ENCODE peak calls at places on chromosomes 4 and X, in six cellular contexts. J, X, Q, T, M and I are unnamed samples. For H3K4me1, the result is how much of the 10 kb centered on the place peaks cover.

GRCh38 chr4:181752516-181752915 is 490.7 kb upstream of the TENM3 start:
- DNase-seq in Q (no peak), J (no peak), X (no peak), T (no peak), M (no peak), I (no peak)

GRCh38 chrX:136814847-136815634 is 34.3 kb upstream of the ARHGEF6 start:
- DNase-seq in X (no peak), Q (no peak), M (no peak), T (no peak), J (peak), I (no peak)

GRCh38 chrX:23857935-23858334 is 49.8 kb downstream of the APOO start:
- DNase-seq in M (no peak), J (no peak), Q (no peak), T (no peak), X (no peak), I (no peak)

GRCh38 chrX:153804100-153804595 is 9.7 kb downstream of the SSR4 start:
- DNase-seq in J (no peak), M (no peak), T (no peak), X (no peak), Q (no peak), I (no peak)

GRCh38 chr4:36187723-36188333 is 56.5 kb downstream of the ARAP2 start:
- DNase-seq in X (no peak), J (no peak), T (no peak), Q (peak), M (no peak), I (no peak)

GRCh38 chrX:31871989-31872388 is 800.1 kb upstream of the FTHL17 start:
- DNase-seq in T (no peak), X (peak), J (no peak), Q (no peak), M (no peak), I (no peak)

GRCh38 chrX:109638158-109638557 is 13.2 kb upstream of the KCNE5 start:
- DNase-seq in T (no peak), Q (no peak), M (no peak), X (no peak), J (no peak), I (no peak)

GRCh38 chr4:15130441-15130840 is 128.2 kb downstream of the CPEB2 start:
- DNase-seq in Q (no peak), J (no peak), M (no peak), X (peak), T (no peak), I (no peak)

GRCh38 chr4:16544251-16544721 is 318.0 kb upstream of the TAPT1 start:
- DNase-seq in T (peak), X (no peak), Q (no peak), J (no peak), M (no peak), I (peak)

GRCh38 chr4:25921922-25922321 is 7.9 kb downstream of the SMIM20 start:
- DNase-seq in Q (no peak), T (no peak), M (no peak), J (no peak), X (no peak), I (no peak)

GRCh38 chrX:134460861-134461218 is 875 bp downstream of the HPRT1 start:
- DNase-seq in X (no peak), J (no peak), T (no peak), Q (peak), M (no peak), I (no peak)

GRCh38 chrX:138756234-138756633 is 44.7 kb upstream of the FGF13 start:
- DNase-seq in X (peak), J (no peak), M (peak), T (peak), Q (no peak), I (peak)

GRCh38 chr4:170278481-170278880 is 188.7 kb upstream of the AADAT start:
- DNase-seq in J (no peak), Q (no peak), M (no peak), T (no peak), X (no peak), I (no peak)

GRCh38 chr4:148986951-148987350 is 544.7 kb upstream of the NR3C2 start:
- DNase-seq in J (no peak), Q (no peak), T (no peak), X (no peak), M (no peak), I (no peak)

GRCh38 chr4:156109943-156110925 is 156.6 kb upstream of the CTSO start:
- DNase-seq in J (no peak), Q (no peak), M (no peak), T (no peak), X (no peak), I (no peak)

GRCh38 chr4:106315476-106315967 is 487 bp downstream of the TBCK start:
- DNase-seq in X (no peak), M (peak), J (no peak), Q (peak), T (no peak), I (no peak)

GRCh38 chrX:53265771-53266170 is 15.6 kb downstream of the IQSEC2 start:
- DNase-seq in J (no peak), X (no peak), Q (no peak), M (no peak), T (no peak), I (no peak)

GRCh38 chr4:108172780-108173598 is 4.3 kb upstream of the LEF1 start:
- DNase-seq in J (no peak), Q (peak), M (peak), T (no peak), X (peak), I (peak)

GRCh38 chr4:121034010-121034409 is 38.3 kb downstream of the NDNF start:
- DNase-seq in X (peak), Q (no peak), T (no peak), J (peak), M (no peak), I (no peak)

GRCh38 chrX:22063284-22063683 is 31.2 kb downstream of the PHEX start:
- DNase-seq in X (no peak), Q (peak), T (no peak), J (no peak), M (no peak), I (no peak)

GRCh38 chr4:87679449-87680169 is 29.5 kb downstream of the DMP1 start:
- DNase-seq in X (peak), Q (peak), T (peak), M (peak), J (no peak), I (no peak)

GRCh38 chrX:45747905-45748304 is 547.2 kb upstream of the DIPK2B start:
- DNase-seq in T (no peak), M (no peak), Q (no peak), J (no peak), X (peak), I (no peak)

GRCh38 chrX:19593684-19594083 is 78.4 kb upstream of the MAP3K15 start:
- DNase-seq in T (no peak), J (no peak), M (no peak), X (no peak), Q (peak), I (no peak)

GRCh38 chr4:182022899-182023298 is 220.3 kb upstream of the TENM3 start:
- DNase-seq in Q (no peak), M (no peak), T (no peak), X (no peak), J (no peak), I (no peak)

GRCh38 chrX:117458243-117458968 is 658.2 kb downstream of the KLHL13 start:
- DNase-seq in M (no peak), X (no peak), Q (no peak), J (no peak), T (no peak), I (no peak)

GRCh38 chrX:106912864-106913263 is 7.3 kb upstream of the CLDN2 start:
- DNase-seq in M (no peak), T (no peak), J (no peak), Q (no peak), X (no peak), I (no peak)

GRCh38 chrX:44621088-44621487 is 78.4 kb upstream of the FUNDC1 start:
- DNase-seq in T (no peak), M (peak), X (no peak), Q (no peak), J (no peak), I (no peak)

GRCh38 chrX:2627272-2627867 is 63.7 kb upstream of the CD99 start:
- DNase-seq in M (peak), T (no peak), X (peak), J (no peak), Q (peak), I (no peak)

GRCh38 chrX:25156323-25156722 is 140.6 kb upstream of the ARX start:
- DNase-seq in T (no peak), M (no peak), J (no peak), X (no peak), Q (no peak), I (no peak)

GRCh38 chr4:121192500-121192899 is 28.4 kb upstream of the TNIP3 start:
- DNase-seq in M (no peak), X (no peak), J (no peak), T (no peak), Q (peak), I (no peak)

GRCh38 chr4:128601992-128602695 is 207.4 kb upstream of the JADE1 start:
- DNase-seq in M (no peak), J (no peak), Q (no peak), T (peak), X (peak), I (peak)

GRCh38 chrX:37685452-37686347 is at the start of gene XK:
- DNase-seq in M (peak), T (peak), X (peak), J (peak), Q (no peak), I (peak)

GRCh38 chr4:26452565-26453531 is 37.4 kb downstream of the CCKAR start:
- DNase-seq in M (peak), X (no peak), Q (no peak), J (no peak), T (no peak), I (no peak)

GRCh38 chr4:67436742-67437141 is 108.6 kb downstream of the CENPC start:
- DNase-seq in J (no peak), T (no peak), X (no peak), M (no peak), Q (no peak), I (no peak)

GRCh38 chr4:134948110-134948642 is 746.6 kb upstream of the PABPC4L start:
- DNase-seq in J (no peak), X (no peak), M (no peak), Q (no peak), T (no peak), I (no peak)

GRCh38 chrX:9897761-9898161 is 69.4 kb upstream of the CLDN34 start:
- DNase-seq in M (no peak), J (no peak), T (no peak), Q (no peak), X (no peak), I (no peak)

GRCh38 chr4:39383690-39384089 is 17.5 kb upstream of the RFC1 start:
- DNase-seq in J (no peak), Q (no peak), T (no peak), X (no peak), M (no peak), I (no peak)
- TF ChIP-seq CTCF in J (no peak), Q (no peak), T (no peak), X (no peak), M (peak), I (no peak)

GRCh38 chrX:40081679-40082068 is 16.1 kb downstream of the BCOR start:
- DNase-seq in M (no peak), Q (no peak), J (no peak), X (peak), T (no peak), I (no peak)
- H3K4me1 ChIP-seq in M (under half), Q (under half), J (under half), X (under half), T (half or more), I (half or more)

GRCh38 chr4:142844782-142845181 is 1.3 kb downstream of the INPP4B start:
- DNase-seq in Q (no peak), M (no peak), T (no peak), J (no peak), X (no peak), I (no peak)

GRCh38 chr4:142845293-142846070 is 619 bp downstream of the INPP4B start:
- DNase-seq in X (peak), T (peak), J (no peak), Q (no peak), M (no peak), I (peak)

GRCh38 chr4:142846729-142847606 is 867 bp upstream of the INPP4B start:
- DNase-seq in T (peak), J (peak), X (peak), Q (peak), M (peak), I (peak)

GRCh38 chr4:142850478-142850877 is 4.4 kb upstream of the INPP4B start:
- DNase-seq in Q (no peak), X (no peak), M (no peak), J (no peak), T (no peak), I (no peak)

GRCh38 chr4:142846105-142846728 is at the start of gene INPP4B:
- DNase-seq in Q (no peak), T (peak), X (peak), J (no peak), M (no peak), I (peak)
- TF ChIP-seq CTCF in Q (no peak), T (no peak), X (no peak), J (no peak), M (no peak), I (no peak)

GRCh38 chr4:8125526-8126056 is 33.0 kb downstream of the ABLIM2 start:
- DNase-seq in M (no peak), J (no peak), X (no peak), T (no peak), Q (no peak), I (no peak)

GRCh38 chr4:8127051-8127798 is 31.4 kb downstream of the ABLIM2 start:
- DNase-seq in Q (no peak), X (no peak), M (no peak), T (no peak), J (no peak), I (no peak)

GRCh38 chr4:8129136-8129535 is 29.5 kb downstream of the ABLIM2 start:
- DNase-seq in X (no peak), M (no peak), T (no peak), Q (no peak), J (no peak), I (no peak)

GRCh38 chr4:8128096-8128856 is 30.3 kb downstream of the ABLIM2 start:
- DNase-seq in Q (no peak), T (no peak), M (no peak), X (no peak), J (no peak), I (no peak)

DNA sequence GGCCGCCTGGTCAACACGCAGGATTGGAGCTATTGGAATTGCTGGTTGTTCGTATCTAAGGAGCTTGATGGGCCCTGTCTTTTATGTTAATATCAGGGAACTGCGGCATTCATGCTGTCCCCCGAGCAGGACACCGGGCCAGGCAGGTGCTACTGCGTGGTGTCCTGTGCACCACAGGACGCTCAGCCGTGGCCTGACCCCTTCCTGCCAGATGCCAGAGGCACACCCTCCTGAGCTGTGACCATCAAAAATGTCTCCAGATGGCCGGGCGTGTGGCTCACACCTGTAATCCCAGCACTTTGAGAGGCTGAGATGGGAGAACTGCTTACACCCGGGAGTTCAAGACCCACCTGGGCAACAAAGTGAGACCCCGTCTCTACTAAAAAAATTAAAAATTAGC is 32.1 kb downstream of the ABLIM2 start:
- DNase-seq in M (no peak), J (no peak), X (no peak), T (no peak), Q (no peak), I (no peak)
- H3K4me1 ChIP-seq in M (under half), J (under half), X (under half), T (under half), Q (under half), I (under half)

GRCh38 chr4:183157215-183157614 is 58.2 kb downstream of the WWC2 start:
- DNase-seq in J (no peak), M (no peak), T (no peak), X (no peak), Q (no peak), I (no peak)
- TF ChIP-seq CTCF in J (peak), M (peak), T (peak), X (no peak), Q (no peak), I (no peak)

GRCh38 chr4:41880840-41881831 is 54.1 kb upstream of the TMEM33 start:
- DNase-seq in T (no peak), J (no peak), Q (no peak), M (no peak), X (no peak), I (no peak)

GRCh38 chr4:41878991-41879491 is 56.2 kb upstream of the TMEM33 start:
- DNase-seq in X (no peak), Q (no peak), M (no peak), T (no peak), J (no peak), I (no peak)

GRCh38 chr4:41878170-41878941 is 56.9 kb upstream of the TMEM33 start:
- DNase-seq in Q (no peak), J (no peak), M (no peak), T (no peak), X (no peak), I (no peak)

GRCh38 chr4:41880022-41880837 is 55.0 kb upstream of the TMEM33 start:
- DNase-seq in X (no peak), M (no peak), T (no peak), J (no peak), Q (no peak), I (no peak)

DNA sequence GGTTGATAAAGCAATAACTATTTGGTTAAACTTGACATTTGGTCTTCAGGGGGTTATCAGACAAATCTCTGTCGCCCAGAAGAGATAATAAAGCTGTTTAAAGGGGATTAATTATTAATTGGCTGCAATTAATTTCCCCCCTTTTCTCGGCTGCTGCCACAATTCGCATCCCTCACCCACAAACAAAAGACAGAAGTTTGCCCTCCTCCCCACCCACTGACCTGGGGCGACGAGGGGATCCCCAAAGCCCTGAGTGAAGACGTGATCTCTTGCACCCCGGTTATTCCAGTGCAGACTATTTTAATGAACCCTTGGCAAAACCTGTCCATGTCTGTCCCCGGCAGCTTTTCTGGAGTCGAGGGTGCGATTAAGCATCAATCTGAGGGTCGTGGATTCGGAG is 55.7 kb upstream of the TMEM33 start:
- DNase-seq in Q (no peak), M (no peak), T (no peak), X (no peak), J (no peak), I (no peak)
- H3K4me1 ChIP-seq in Q (under half), M (under half), T (under half), X (under half), J (under half), I (under half)

GRCh38 chrX:55489315-55490009 is at the start of gene USP51:
- DNase-seq in J (peak), T (peak), M (peak), Q (peak), X (peak), I (peak)
- TF ChIP-seq CTCF in J (no peak), T (peak), M (no peak), Q (peak), X (peak), I (no peak)

DNA sequence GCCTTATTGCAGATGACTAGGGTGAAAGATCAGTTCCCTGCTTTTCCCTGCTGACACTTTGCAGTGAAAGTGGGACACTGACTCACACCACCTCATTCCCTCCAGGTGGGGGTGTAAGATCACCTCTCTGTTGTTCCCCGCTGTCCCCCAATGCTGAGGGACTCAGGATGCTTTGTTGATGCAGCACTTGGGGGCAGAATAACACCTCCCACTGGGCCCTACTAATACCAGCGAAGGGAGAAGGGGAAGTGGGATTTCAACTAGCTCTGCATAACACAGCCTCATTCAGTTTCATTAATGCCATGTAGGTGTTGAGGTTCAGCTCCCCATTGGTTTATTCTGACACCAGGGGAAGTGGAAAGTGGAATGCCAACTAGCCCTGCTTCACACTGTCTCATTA is 43.6 kb upstream of the IL1RAPL2 start:
- DNase-seq in X (no peak), M (no peak), Q (no peak), J (no peak), T (no peak), I (no peak)
- H3K4me1 ChIP-seq in X (under half), M (under half), Q (under half), J (under half), T (under half), I (under half)

DNA sequence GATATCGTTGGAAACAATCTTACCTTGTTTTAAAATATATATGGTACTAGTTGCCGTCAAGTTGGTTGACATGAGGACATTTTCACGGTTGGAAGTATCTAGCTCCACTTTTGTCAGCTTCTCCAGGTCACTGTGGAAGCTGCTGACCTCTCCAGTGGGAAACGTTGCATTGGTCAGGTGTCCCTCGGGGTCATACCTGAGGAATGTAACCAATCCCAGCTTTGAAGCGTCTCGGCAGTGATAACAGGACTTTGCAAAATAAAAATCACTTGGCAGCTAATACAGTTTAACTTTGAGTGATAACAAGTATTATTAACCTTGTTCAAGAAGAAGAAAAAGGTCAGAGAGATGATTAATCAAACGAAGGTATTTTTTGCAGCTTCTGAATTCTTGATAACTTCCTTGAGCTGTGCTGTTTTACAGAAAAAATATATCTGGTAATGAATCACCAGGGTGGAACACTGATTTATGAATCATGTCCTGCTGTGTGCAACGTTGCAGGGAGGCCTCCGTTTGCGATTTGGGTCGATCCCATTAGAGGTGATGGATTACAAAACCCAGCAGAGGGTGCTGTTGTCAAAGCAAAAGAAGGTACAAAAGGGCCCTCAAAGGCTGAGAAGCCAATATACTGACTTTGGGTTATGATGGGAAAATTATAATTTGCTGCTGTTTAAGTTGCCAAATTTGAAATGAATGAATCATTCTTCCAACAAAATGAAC is 60.1 kb downstream of the SH2D1A start:
- DNase-seq in Q (peak), T (no peak), M (peak), J (peak), X (peak), I (peak)
- TF ChIP-seq CTCF in Q (peak), T (peak), M (peak), J (peak), X (peak), I (peak)